ENCODE peak calls at places on chromosome 18, in four cellular contexts. L is IMR-90; V is ascending aorta; O is CD4-positive, alpha-beta T cell. B is an unnamed sample.

GRCh38 chr18:34223164-34223892 is 1.4 kb downstream of the NOL4 start:
- DNase-seq in V (no peak), L (no peak), O (no peak), B (no peak)

GRCh38 chr18:54260376-54261072 is 8.8 kb upstream of the POLI start:
- DNase-seq in L (no peak), V (no peak), O (no peak), B (peak; percentile 64)

GRCh38 chr18:78582898-78583738 is 396.5 kb upstream of the SALL3 start:
- DNase-seq in L (no peak), V (no peak), O (no peak), B (no peak)

GRCh38 chr18:11324956-11325873 is 175.8 kb upstream of the PIEZO2 start:
- DNase-seq in L (peak; percentile 85), V (no peak), O (no peak), B (peak; percentile 90)

GRCh38 chr18:5628512-5629255 is 84.9 kb upstream of the EPB41L3 start:
- DNase-seq in V (no peak), O (no peak), L (peak; percentile 17), B (peak; percentile 42)

GRCh38 chr18:2150566-2150965 is 420.7 kb downstream of the METTL4 start:
- DNase-seq in L (no peak), O (no peak), V (no peak), B (no peak)

GRCh38 chr18:75363446-75364225 is 63.9 kb downstream of the SMIM21 start:
- DNase-seq in O (no peak), L (no peak), V (no peak), B (no peak)

GRCh38 chr18:32724071-32724696 is 48.6 kb downstream of the KLHL14 start:
- DNase-seq in V (no peak), L (no peak), O (no peak), B (no peak)

GRCh38 chr18:34710430-34711386 is 610 bp downstream of the DTNA start:
- DNase-seq in O (no peak), V (no peak), L (peak; percentile 66), B (peak; percentile 90)

GRCh38 chr18:63553117-63553516 is 10.9 kb downstream of the SERPINB12 start:
- DNase-seq in L (peak; percentile 62), O (no peak), V (no peak), B (peak; percentile 78)

GRCh38 chr18:25061345-25061744 is 290.6 kb downstream of the ZNF521 start:
- DNase-seq in V (no peak), L (no peak), O (no peak), B (no peak)

GRCh38 chr18:25058520-25058919 is 293.4 kb downstream of the ZNF521 start:
- DNase-seq in O (no peak), L (no peak), V (no peak), B (no peak)

GRCh38 chr18:25067291-25068050 is 284.5 kb downstream of the ZNF521 start:
- DNase-seq in V (no peak), L (no peak), O (no peak), B (no peak)

GRCh38 chr18:25066536-25066935 is 285.4 kb downstream of the ZNF521 start:
- DNase-seq in O (no peak), L (peak; percentile 3), V (no peak), B (no peak)

GRCh38 chr18:25062720-25063119 is 289.2 kb downstream of the ZNF521 start:
- DNase-seq in V (no peak), L (no peak), O (no peak), B (no peak)
- TF ChIP-seq CTCF in V (no peak), L (no peak), O (no peak), B (no peak)

GRCh38 chr18:55321268-55322175 is 266.5 kb downstream of the TCF4 start:
- DNase-seq in L (peak; percentile 89), O (no peak), V (peak; percentile 46), B (peak; percentile 97)

GRCh38 chr18:55323051-55323994 is 264.7 kb downstream of the TCF4 start:
- DNase-seq in O (no peak), V (no peak), L (peak; percentile 31), B (peak; percentile 46)

GRCh38 chr18:55320399-55321255 is 267.4 kb downstream of the TCF4 start:
- DNase-seq in L (peak; percentile 48), V (no peak), O (no peak), B (peak; percentile 39)

GRCh38 chr18:55324166-55324565 is 263.8 kb downstream of the TCF4 start:
- DNase-seq in V (no peak), L (no peak), O (no peak), B (no peak)

DNA sequence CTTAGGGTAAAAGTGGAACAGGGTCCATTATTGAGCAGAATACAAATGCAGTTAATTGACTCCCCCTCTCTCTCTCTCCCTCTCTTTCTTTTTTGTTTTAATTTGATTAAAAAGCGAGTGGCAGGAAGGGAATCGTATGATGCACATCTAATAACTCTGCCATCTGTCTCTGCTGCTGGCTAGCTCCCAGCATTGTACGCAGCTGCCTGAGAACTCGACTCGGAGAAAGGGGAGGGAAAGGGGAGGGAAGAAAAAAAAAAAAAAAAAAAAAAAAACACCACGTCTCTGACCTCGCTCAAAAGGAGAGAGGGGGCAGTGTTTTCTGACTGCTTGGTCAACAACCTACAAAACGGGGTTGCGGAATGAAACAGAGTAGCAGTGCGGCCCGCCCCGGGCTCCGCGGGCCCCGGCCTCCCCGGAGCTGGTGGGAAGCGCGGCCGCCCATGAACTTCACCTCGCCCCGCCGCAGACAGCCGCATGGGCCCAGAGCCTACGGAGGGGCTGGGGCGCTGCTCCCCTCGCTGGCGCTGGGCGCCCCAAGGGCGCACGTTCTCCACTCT is 265.7 kb downstream of the TCF4 start:
- DNase-seq in O (no peak), L (peak; percentile 96), V (peak; percentile 59), B (peak; percentile 97)
- TF ChIP-seq CTCF in O (no peak), L (peak; percentile 14), V (peak; percentile 8), B (peak; percentile 20)

GRCh38 chr18:59055345-59056032 is 84.2 kb upstream of the SEC11C start:
- DNase-seq in L (no peak), O (no peak), V (no peak), B (peak; percentile 61)
- TF ChIP-seq CTCF in L (peak; percentile 29), O (no peak), V (peak; percentile 13), B (peak; percentile 66)

GRCh38 chr18:10032331-10032979 is 118.6 kb downstream of the VAPA start:
- DNase-seq in O (no peak), V (no peak), L (no peak), B (no peak)
- TF ChIP-seq CTCF in O (no peak), V (no peak), L (no peak), B (peak; percentile 48)

GRCh38 chr18:3233004-3233403 is 13.2 kb upstream of the MYOM1 start:
- DNase-seq in L (no peak), V (no peak), O (no peak), B (no peak)
- TF ChIP-seq CTCF in L (no peak), V (no peak), O (no peak), B (no peak)

DNA sequence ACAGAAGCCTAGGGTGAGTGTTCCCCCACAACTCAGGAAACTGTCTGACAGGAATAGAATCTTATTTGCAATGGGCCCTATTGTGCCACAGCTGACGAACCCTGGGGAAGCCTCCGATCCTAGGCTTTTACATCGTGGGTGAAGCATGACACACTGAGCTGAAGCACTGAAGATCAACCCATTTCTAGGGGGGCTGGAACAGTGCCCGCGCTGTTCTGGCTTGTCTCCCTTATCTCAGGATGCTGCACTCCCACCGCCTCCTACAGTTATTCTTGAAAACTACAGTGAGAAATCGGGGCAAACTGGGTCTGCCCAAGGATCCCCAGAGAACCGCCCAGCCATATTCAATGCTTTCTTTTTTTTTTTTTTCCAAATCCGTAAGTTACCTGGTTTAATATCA is 41.1 kb downstream of the NETO1 start:
- DNase-seq in V (no peak), L (no peak), O (no peak), B (no peak)
- TF ChIP-seq CTCF in V (no peak), L (no peak), O (no peak), B (no peak)

GRCh38 chr18:9137168-9138066 is 836 bp downstream of the ANKRD12 start:
- DNase-seq in L (peak; percentile 95), O (peak; percentile 61), V (no peak), B (peak; percentile 78)
- TF ChIP-seq CTCF in L (no peak), O (no peak), V (no peak), B (no peak)

GRCh38 chr18:44927127-44927849 is 246.6 kb downstream of the SETBP1 start:
- DNase-seq in L (no peak), V (no peak), O (no peak), B (no peak)
- TF ChIP-seq CTCF in L (no peak), V (no peak), O (no peak), B (no peak)

DNA sequence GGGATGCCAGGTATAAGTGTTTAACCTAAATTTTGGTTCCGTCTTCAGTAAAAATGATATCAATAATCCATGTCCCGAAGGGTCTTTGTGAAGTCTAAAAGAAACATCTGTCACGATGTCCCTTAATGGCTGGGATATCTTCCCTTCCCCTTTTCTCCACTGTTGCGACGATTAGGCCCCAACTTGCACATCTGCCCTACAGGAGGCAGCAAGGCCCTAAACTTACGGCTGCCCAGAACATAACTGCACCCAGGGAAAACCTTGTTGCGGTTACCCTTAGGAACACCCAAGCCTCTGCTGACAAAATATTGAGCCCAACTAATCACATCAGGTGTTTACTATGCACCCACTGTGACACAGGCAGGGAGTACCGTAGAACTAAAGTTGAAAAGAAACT is 1.2 kb upstream of the SMAD2 start:
- DNase-seq in O (peak; percentile 16), V (no peak), L (no peak), B (peak; percentile 42)
- TF ChIP-seq CTCF in O (peak; percentile 16), V (no peak), L (no peak), B (peak; percentile 35)

DNA sequence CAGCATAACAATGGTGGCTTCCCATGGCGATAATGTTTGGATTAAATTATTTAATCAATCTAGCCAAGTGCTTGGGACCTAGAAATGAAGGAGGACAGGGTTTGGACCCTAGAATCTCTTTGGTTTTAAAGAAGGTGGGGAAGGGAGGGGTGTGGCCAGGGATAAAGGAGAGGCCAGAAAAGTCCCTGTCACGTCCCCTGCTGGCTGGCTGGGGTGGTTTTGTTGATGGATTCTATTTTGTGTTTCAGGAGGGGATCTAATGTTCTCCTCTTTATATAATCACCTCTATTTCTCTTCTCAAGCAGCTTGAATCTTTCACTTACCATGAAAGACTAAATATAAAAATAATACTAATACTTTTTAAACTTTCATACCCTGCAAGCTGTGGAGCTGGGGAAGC is 52.6 kb upstream of the GALR1 start:
- DNase-seq in O (no peak), V (no peak), L (no peak), B (no peak)
- TF ChIP-seq CTCF in O (no peak), V (no peak), L (peak; percentile 9), B (peak; percentile 26)